ENCODE peak calls at places on chromosomes 1 and 21, in four cellular contexts. O is uterus, E is psoas muscle, M is breast epithelium. H is an unnamed sample.

GRCh38 chr1:87826639-87827345 is 498.1 kb downstream of the LMO4 start:
- DNase-seq in O (peak), M (no peak), E (peak), H (no peak)

GRCh38 chr1:158274797-158275196 is 14.9 kb upstream of the CD1C start:
- DNase-seq in O (no peak), M (no peak), E (no peak), H (no peak)

GRCh38 chr1:100510441-100510840 is 27.5 kb upstream of the GPR88 start:
- DNase-seq in O (no peak), E (no peak), M (no peak), H (no peak)

GRCh38 chr1:51331206-51332100 is 1.1 kb upstream of the TTC39A start:
- DNase-seq in M (no peak), E (no peak), O (no peak), H (no peak)

GRCh38 chr1:27298632-27299384 is 23.2 kb upstream of the TMEM222 start:
- DNase-seq in E (no peak), O (no peak), M (no peak), H (no peak)

GRCh38 chr1:194155962-194156361 is 969.5 kb upstream of the B3GALT2 start:
- DNase-seq in M (no peak), O (no peak), E (no peak), H (no peak)

GRCh38 chr1:235931181-235931738 is 64.6 kb upstream of the LYST start:
- DNase-seq in O (no peak), M (no peak), E (no peak), H (no peak)

GRCh38 chr1:243944429-243945160 is 94.6 kb upstream of the AKT3 start:
- DNase-seq in M (no peak), E (no peak), O (no peak), H (no peak)

GRCh38 chr1:205600085-205600484 is 31.7 kb downstream of the ELK4 start:
- DNase-seq in O (no peak), M (no peak), E (no peak), H (no peak)

GRCh38 chr1:28247603-28248272 is 11.6 kb upstream of the SESN2 start:
- DNase-seq in E (no peak), M (no peak), O (no peak), H (no peak)

GRCh38 chr1:42211224-42211623 is 46.7 kb upstream of the GUCA2A start:
- DNase-seq in E (no peak), O (no peak), M (no peak), H (no peak)

GRCh38 chr1:245915851-245916250 is 591.2 kb downstream of the SMYD3 start:
- DNase-seq in M (no peak), O (no peak), E (no peak), H (no peak)

GRCh38 chr1:62426794-62427193 is 10.1 kb upstream of the USP1 start:
- DNase-seq in M (no peak), E (no peak), O (no peak), H (no peak)

GRCh38 chr21:21003701-21004100 is 5.5 kb downstream of the NCAM2 start:
- DNase-seq in O (no peak), E (no peak), M (no peak), H (no peak)

GRCh38 chr1:53075761-53076163 is 13.7 kb downstream of the PODN start:
- DNase-seq in O (no peak), M (no peak), E (no peak), H (no peak)

GRCh38 chr1:90340604-90341003 is 345.7 kb downstream of the ZNF326 start:
- DNase-seq in O (no peak), M (no peak), E (no peak), H (no peak)

GRCh38 chr1:182927693-182928433 is 25.1 kb downstream of the SHCBP1L start:
- DNase-seq in M (no peak), E (no peak), O (no peak), H (no peak)

GRCh38 chr1:27391511-27392095 is 819 bp upstream of the GPR3 start:
- DNase-seq in O (peak), E (no peak), M (no peak), H (no peak)

GRCh38 chr1:108636876-108637275 is 24.0 kb downstream of the HENMT1 start:
- DNase-seq in E (no peak), O (no peak), M (no peak), H (no peak)

GRCh38 chr1:8164670-8165069 is 138.6 kb upstream of the ERRFI1 start:
- DNase-seq in M (no peak), E (peak), O (no peak), H (no peak)

GRCh38 chr21:45281411-45282282 is 6.0 kb downstream of the POFUT2 start:
- DNase-seq in M (no peak), O (peak), E (peak), H (no peak)

GRCh38 chr1:43912607-43913006 is 21.0 kb upstream of the ARTN start:
- DNase-seq in M (peak), E (peak), O (peak), H (no peak)

GRCh38 chr1:172966844-172967540 is 83.7 kb downstream of the TNFSF18 start:
- DNase-seq in O (no peak), M (no peak), E (no peak), H (no peak)

GRCh38 chr1:201647722-201648065 is 108.8 kb downstream of the NAV1 start:
- DNase-seq in E (no peak), O (no peak), M (no peak), H (no peak)

GRCh38 chr1:206979379-206980043 is 9.3 kb upstream of the FCAMR start:
- DNase-seq in E (no peak), M (no peak), O (no peak), H (no peak)

GRCh38 chr21:28135646-28136045 is 857.0 kb downstream of the LTN1 start:
- DNase-seq in M (no peak), O (no peak), E (no peak), H (no peak)

GRCh38 chr21:15058718-15059316 is 6.0 kb downstream of the NRIP1 start:
- DNase-seq in M (no peak), E (no peak), O (no peak), H (no peak)

GRCh38 chr1:41135196-41135947 is 106.7 kb downstream of the SCMH1 start:
- DNase-seq in M (no peak), O (no peak), E (no peak), H (no peak)

GRCh38 chr1:212669102-212669501 is 30.5 kb downstream of the BATF3 start:
- DNase-seq in M (no peak), E (no peak), O (no peak), H (no peak)

GRCh38 chr1:183996396-183996795 is 41.1 kb downstream of the COLGALT2 start:
- DNase-seq in E (no peak), M (no peak), O (no peak), H (no peak)

GRCh38 chr1:98181041-98181764 is 260.4 kb upstream of the DPYD start:
- DNase-seq in E (no peak), M (no peak), O (no peak), H (no peak)
- H3K27ac ChIP-seq in E (no peak), M (no peak), O (no peak), H (no peak)

GRCh38 chr1:110579460-110579859 is 26.7 kb downstream of the KCNA2 start:
- DNase-seq in E (no peak), O (no peak), M (no peak), H (no peak)

GRCh38 chr1:110583505-110583904 is 22.7 kb downstream of the KCNA2 start:
- DNase-seq in M (no peak), E (no peak), O (no peak), H (no peak)

GRCh38 chr1:110582378-110582777 is 23.8 kb downstream of the KCNA2 start:
- DNase-seq in O (no peak), M (no peak), E (no peak), H (no peak)

GRCh38 chr1:110580244-110580643 is 25.9 kb downstream of the KCNA2 start:
- DNase-seq in E (no peak), O (no peak), M (no peak), H (no peak)

GRCh38 chr1:110581637-110582036 is 24.5 kb downstream of the KCNA2 start:
- DNase-seq in E (no peak), O (no peak), M (no peak), H (no peak)
- H3K27ac ChIP-seq in E (no peak), O (no peak), M (no peak), H (no peak)

DNA sequence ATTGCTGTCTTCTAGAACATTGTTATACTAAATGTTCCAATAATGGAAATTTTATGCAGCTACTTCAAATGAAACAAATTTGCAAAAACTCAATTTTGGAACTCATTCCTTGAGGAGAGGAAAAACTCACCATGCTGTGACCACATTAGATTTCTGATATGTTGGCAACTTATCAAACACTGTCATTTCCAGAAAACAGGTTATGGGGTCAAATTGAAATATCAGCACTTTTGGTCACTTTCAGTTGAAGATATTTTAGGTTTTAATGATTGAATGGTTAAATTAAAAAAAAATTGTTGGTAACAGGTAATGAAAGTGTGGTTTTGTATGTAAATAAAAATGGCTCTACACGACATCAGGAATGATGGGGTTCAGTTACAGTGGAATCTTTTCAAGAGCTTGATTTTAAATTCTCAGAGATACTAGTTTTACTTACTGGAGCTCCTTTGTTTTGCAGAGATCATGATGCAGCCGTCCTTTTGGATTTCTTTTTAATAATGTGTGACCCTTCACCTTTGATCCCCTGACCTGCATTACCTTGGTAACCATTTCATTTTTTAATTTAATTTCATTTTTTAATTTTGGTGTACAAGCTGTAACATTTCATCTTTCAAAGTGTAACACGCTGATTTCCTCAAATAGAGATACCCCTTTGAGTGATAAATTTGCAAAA is 86.2 kb downstream of the CAMTA1 start:
- DNase-seq in O (no peak), E (no peak), M (no peak), H (no peak)
- H3K27ac ChIP-seq in O (no peak), E (no peak), M (no peak), H (no peak)

GRCh38 chr1:119911775-119912174 is 15.5 kb upstream of the ADAM30 start:
- DNase-seq in M (no peak), O (no peak), E (no peak), H (no peak)
- H3K27ac ChIP-seq in M (no peak), O (no peak), E (no peak), H (no peak)

GRCh38 chr1:12601690-12602632 is 16.0 kb downstream of the DHRS3 start:
- DNase-seq in O (no peak), E (no peak), M (no peak), H (no peak)
- H3K27ac ChIP-seq in O (peak), E (peak), M (peak), H (no peak)

DNA sequence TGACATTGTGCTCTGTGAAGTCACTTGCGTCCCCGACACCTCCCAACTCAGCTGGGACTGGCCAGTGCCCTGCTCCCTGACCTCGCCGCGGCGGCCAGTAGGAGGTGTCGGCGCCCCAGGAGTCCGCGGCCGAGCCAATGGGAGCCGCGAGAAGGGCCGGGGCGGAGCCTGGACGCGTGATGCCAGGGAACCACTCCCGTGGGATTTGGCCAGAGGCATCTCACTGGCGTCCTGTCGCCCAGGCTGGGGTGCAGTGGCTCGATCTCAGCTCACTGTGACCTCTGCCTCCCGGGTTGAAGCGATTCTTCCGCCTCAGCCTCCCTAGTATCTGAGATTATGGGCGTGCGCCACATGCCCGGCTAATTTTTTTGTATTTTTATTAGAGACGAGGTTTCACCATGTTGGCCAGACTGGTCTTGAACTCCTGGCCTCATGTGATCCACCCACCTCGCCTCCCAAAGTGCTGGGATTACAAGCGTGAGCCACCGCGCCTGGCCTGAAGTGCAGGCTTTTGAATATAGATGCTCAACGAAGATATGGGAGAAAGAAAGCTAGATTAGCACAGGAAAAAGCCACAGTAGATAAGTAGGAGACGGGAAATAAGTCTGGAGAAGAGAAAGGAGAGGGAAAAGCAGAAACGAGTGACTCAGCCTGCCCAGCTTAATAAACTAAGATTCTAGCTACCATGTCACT is 38.0 kb downstream of the ZBTB8OS start:
- DNase-seq in O (peak), E (peak), M (peak), H (peak)
- H3K27ac ChIP-seq in O (no peak), E (peak), M (peak), H (no peak)

DNA sequence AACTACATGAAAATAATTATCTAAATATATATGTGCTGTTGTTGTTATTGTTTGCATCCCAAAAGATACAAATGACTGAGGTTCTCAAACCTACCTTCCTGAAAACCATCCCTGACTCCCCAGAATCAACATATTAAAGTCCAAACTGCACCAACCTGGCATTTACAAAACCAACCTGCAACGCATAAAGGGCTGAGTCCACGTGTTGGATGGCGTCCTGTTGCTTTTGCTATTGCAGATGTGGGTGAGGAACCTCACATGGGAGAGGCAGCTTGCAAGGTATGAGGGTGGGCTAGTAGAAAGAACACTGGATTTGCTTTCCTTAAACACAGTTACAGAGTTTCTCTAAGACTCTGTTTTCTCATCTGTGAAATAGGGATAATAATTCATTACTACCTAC is 1.5 kb upstream of the C8B start:
- DNase-seq in M (no peak), O (no peak), E (no peak), H (no peak)
- H3K27ac ChIP-seq in M (no peak), O (no peak), E (no peak), H (no peak)

GRCh38 chr1:59367269-59368006 is 70.5 kb downstream of the FGGY start:
- DNase-seq in M (peak), O (peak), E (peak), H (no peak)
- H3K27ac ChIP-seq in M (peak), O (peak), E (peak), H (no peak)

GRCh38 chr21:43307677-43308070 is 119.3 kb downstream of the SIK1 start:
- DNase-seq in O (no peak), E (no peak), M (no peak), H (no peak)
- H3K27ac ChIP-seq in O (no peak), E (peak), M (no peak), H (no peak)

DNA sequence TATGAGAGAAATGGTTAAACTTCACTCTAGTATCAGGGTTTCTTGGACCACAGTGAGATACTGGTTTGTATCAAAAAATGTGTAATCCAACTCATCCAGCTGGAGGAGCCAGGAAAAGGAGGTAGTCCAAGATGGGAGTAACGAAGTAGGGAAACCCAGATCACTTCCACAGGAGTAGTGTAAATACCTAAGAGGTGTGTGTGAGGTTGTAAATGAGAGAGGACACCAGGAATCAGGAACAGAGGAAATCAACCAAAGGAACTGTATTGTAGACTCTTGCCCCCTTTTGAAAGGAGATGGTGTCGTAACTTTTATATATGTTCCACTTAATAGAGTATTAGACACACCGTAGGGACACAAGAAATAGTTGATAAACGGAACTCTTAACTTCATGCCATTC is 19.7 kb upstream of the TLCD4 start:
- DNase-seq in M (no peak), E (no peak), O (no peak), H (no peak)
- H3K27ac ChIP-seq in M (no peak), E (no peak), O (no peak), H (no peak)